ENCODE peak calls at places on chromosomes 3 and 15, in four cellular contexts. G is GM23248, Y is mesendoderm, A is HCT116. J is an unnamed sample. For H3K79me2 and H3K36me3, the result is how much of the 10 kb centered on the place peaks cover.

GRCh38 chr3:43286886-43287301 is 554 bp downstream of the SNRK start:
- DNase-seq in G (peak), A (no peak), Y (peak), J (peak)

GRCh38 chr3:50139308-50139707 is 15.8 kb upstream of the SEMA3F start:
- DNase-seq in Y (peak), A (no peak), G (no peak), J (no peak)

GRCh38 chr3:13011369-13012227 is 61.6 kb downstream of the IQSEC1 start:
- DNase-seq in G (no peak), Y (no peak), A (no peak), J (no peak)

GRCh38 chr3:185688808-185689207 is 102.7 kb downstream of the SENP2 start:
- DNase-seq in G (peak), A (peak), Y (peak), J (peak)

GRCh38 chr3:180548050-180548449 is 53.9 kb upstream of the TTC14 start:
- DNase-seq in A (no peak), G (peak), Y (no peak), J (peak)

GRCh38 chr3:14154242-14154641 is 24.2 kb downstream of the XPC start:
- DNase-seq in A (no peak), G (no peak), Y (no peak), J (no peak)

GRCh38 chr3:140176526-140176925 is 241.5 kb downstream of the CLSTN2 start:
- DNase-seq in G (peak), Y (no peak), A (no peak), J (peak)

GRCh38 chr3:50616770-50617095 is 218 bp upstream of the MAPKAPK3 start:
- DNase-seq in A (peak), G (peak), Y (peak), J (peak)

GRCh38 chr15:79233236-79233635 is 49.3 kb upstream of the ANKRD34C start:
- DNase-seq in A (no peak), Y (no peak), G (no peak), J (no peak)

GRCh38 chr3:187227658-187228258 is 30.5 kb downstream of the RTP1 start:
- DNase-seq in A (no peak), Y (no peak), G (peak), J (peak)

GRCh38 chr3:24496529-24497482 is 2.2 kb upstream of the THRB start:
- DNase-seq in A (peak), G (peak), Y (peak), J (peak)

GRCh38 chr3:85535517-85535916 is 576.7 kb downstream of the CADM2 start:
- DNase-seq in Y (no peak), G (no peak), A (no peak), J (no peak)

GRCh38 chr3:186365202-186365974 is 3.4 kb upstream of the DGKG start:
- DNase-seq in A (no peak), Y (no peak), G (peak), J (peak)

GRCh38 chr3:57003676-57004075 is 56.8 kb upstream of the SPATA12 start:
- DNase-seq in Y (no peak), A (no peak), G (no peak), J (no peak)

GRCh38 chr15:27045796-27046195 is 74.8 kb downstream of the GABRG3 start:
- DNase-seq in G (no peak), Y (no peak), A (no peak), J (no peak)

GRCh38 chr3:81622395-81622794 is 139.1 kb downstream of the GBE1 start:
- DNase-seq in G (peak), A (no peak), Y (no peak), J (peak)

GRCh38 chr3:115428825-115429224 is 194.5 kb upstream of the GAP43 start:
- DNase-seq in Y (peak), A (no peak), G (peak), J (peak)

GRCh38 chr15:99907698-99908097 is 174.5 kb upstream of the LYSMD4 start:
- DNase-seq in A (no peak), Y (no peak), G (no peak), J (no peak)

GRCh38 chr3:122013448-122013925 is 8.6 kb downstream of the ILDR1 start:
- DNase-seq in Y (no peak), A (no peak), G (no peak), J (no peak)

GRCh38 chr15:64029633-64030032 is 16.7 kb downstream of the DAPK2 start:
- DNase-seq in A (no peak), G (no peak), Y (no peak), J (no peak)

GRCh38 chr15:32981536-32981935 is 213.0 kb downstream of the FMN1 start:
- DNase-seq in Y (no peak), G (peak), A (no peak), J (no peak)

GRCh38 chr3:73037369-73037699 is 24.1 kb upstream of the EBLN2 start:
- DNase-seq in Y (peak), G (peak), A (no peak), J (peak)

GRCh38 chr3:99708207-99708745 is 69.9 kb downstream of the COL8A1 start:
- DNase-seq in Y (no peak), G (no peak), A (no peak), J (peak)

GRCh38 chr3:36763111-36763849 is 1.1 kb downstream of the DCLK3 start:
- DNase-seq in A (no peak), G (no peak), Y (peak), J (no peak)

GRCh38 chr3:151124476-151124875 is 39.0 kb downstream of the MED12L start:
- DNase-seq in G (no peak), Y (no peak), A (no peak), J (peak)

GRCh38 chr3:170037463-170038433 is at the start of gene GPR160:
- DNase-seq in G (peak), A (peak), Y (peak), J (no peak)

GRCh38 chr3:81823086-81823485 is 61.6 kb upstream of the GBE1 start:
- DNase-seq in A (no peak), Y (no peak), G (no peak), J (no peak)

GRCh38 chr3:157914882-157915281 is 191.3 kb downstream of the SHOX2 start:
- DNase-seq in A (no peak), G (no peak), Y (peak), J (no peak)

GRCh38 chr3:25468866-25469319 is 40.8 kb downstream of the RARB start:
- DNase-seq in G (peak), A (no peak), Y (no peak), J (peak)

GRCh38 chr3:37702478-37703154 is 159.1 kb upstream of the CTDSPL start:
- DNase-seq in A (no peak), G (no peak), Y (no peak), J (no peak)

GRCh38 chr3:152595975-152596832 is 238.7 kb upstream of the P2RY1 start:
- DNase-seq in G (peak), Y (peak), A (no peak), J (peak)

GRCh38 chr3:126974756-126975155 is 8.2 kb upstream of the PLXNA1 start:
- DNase-seq in A (no peak), Y (no peak), G (no peak), J (no peak)

GRCh38 chr15:29097971-29098370 is 171.7 kb downstream of the NSMCE3 start:
- DNase-seq in A (no peak), Y (no peak), G (no peak), J (no peak)

GRCh38 chr3:16841354-16841753 is 43.4 kb upstream of the PLCL2 start:
- DNase-seq in A (no peak), Y (no peak), G (no peak), J (no peak)

GRCh38 chr15:83446904-83447708 is at the start of gene SH3GL3:
- DNase-seq in A (peak), G (peak), Y (peak), J (peak)

GRCh38 chr15:89971592-89971997 is 29.5 kb upstream of the ZNF710 start:
- DNase-seq in Y (peak), G (peak), A (peak), J (peak)

GRCh38 chr15:90231028-90232017 is 2.4 kb downstream of the CIB1 start:
- DNase-seq in A (no peak), G (no peak), Y (no peak), J (no peak)

GRCh38 chr15:68616397-68616796 is 37.6 kb downstream of the CORO2B start:
- DNase-seq in G (no peak), A (no peak), Y (no peak), J (peak)

GRCh38 chr3:128649264-128649663 is 1.4 kb downstream of the RPN1 start:
- DNase-seq in Y (no peak), A (no peak), G (peak), J (no peak)
- H3K9ac ChIP-seq in Y (peak), A (peak), G (peak), J (peak)

GRCh38 chr3:177053107-177053506 is 144.2 kb downstream of the TBL1XR1 start:
- DNase-seq in A (no peak), Y (no peak), G (no peak), J (no peak)
- H3K79me2 ChIP-seq in A (half or more), Y (under half), G (half or more), J (under half)

GRCh38 chr15:65172531-65172930 is 12.6 kb downstream of the CLPX start:
- DNase-seq in G (no peak), Y (no peak), A (no peak), J (no peak)
- H3K36me3 ChIP-seq in G (under half), Y (under half), A (under half), J (under half)

DNA sequence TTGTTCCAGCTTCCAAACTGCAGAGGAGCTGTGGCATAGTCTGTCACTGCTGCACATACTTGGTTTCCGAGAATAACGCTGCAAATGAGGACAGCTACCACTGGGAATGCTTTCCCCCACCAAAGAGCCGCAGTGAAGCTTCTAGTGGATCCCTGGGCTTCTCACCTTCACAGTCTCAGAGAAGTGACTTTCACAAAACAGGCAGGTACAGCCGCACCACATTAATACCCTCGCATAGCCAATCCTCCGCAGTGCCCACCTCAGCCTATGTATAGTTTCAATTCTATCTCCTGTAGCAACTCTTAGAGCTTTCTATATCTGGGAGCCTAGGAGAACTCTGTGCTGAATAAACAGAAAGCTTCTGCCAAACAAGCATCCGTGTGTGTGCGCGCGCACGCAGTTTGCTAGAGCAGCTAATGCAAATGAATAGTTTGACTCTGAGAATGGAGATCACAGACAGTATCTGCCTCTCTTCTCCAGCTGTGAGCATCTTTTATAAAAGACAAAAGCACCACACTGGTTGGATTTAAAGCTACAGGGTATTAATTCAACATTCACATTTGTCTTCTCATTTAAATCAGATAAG is 81.9 kb upstream of the PLXND1 start:
- DNase-seq in Y (peak), A (no peak), G (peak), J (peak)
- H3K9ac ChIP-seq in Y (no peak), A (no peak), G (peak), J (peak)

J was measured in astrocyte.